ENCODE peak calls at places on chromosome 22, in eight cellular contexts. F is thoracic aorta, J is esophagus squamous epithelium, C is AG04450, S is psoas muscle, Q is HCT116, D is heart right ventricle, E is epithelial cell of esophagus. Y is an unnamed sample.

GRCh38 chr22:37427128-37427710 is at the start of gene ELFN2:
- DNase-seq in J (no peak), F (no peak), E (peak; percentile 26), D (no peak), S (no peak), Q (no peak), C (no peak), Y (no peak)

GRCh38 chr22:18056161-18056666 is 21.6 kb upstream of the PEX26 start:
- DNase-seq in Q (no peak), C (no peak), S (peak; percentile 28), D (no peak), J (no peak), F (no peak), E (peak; percentile 70), Y (peak; percentile 57)

GRCh38 chr22:46507451-46508390 is 29.7 kb downstream of the CELSR1 start:
- DNase-seq in E (no peak), D (no peak), C (no peak), Q (no peak), F (no peak), S (no peak), J (no peak), Y (no peak)

GRCh38 chr22:49575703-49576081 is 252.0 kb downstream of the BRD1 start:
- DNase-seq in J (no peak), S (no peak), C (no peak), D (no peak), Q (no peak), E (no peak), F (no peak), Y (no peak)

GRCh38 chr22:17496843-17497242 is 66.5 kb upstream of the SLC25A18 start:
- DNase-seq in Q (no peak), J (no peak), D (no peak), E (no peak), F (no peak), S (no peak), C (no peak), Y (no peak)

GRCh38 chr22:23745780-23746179 is 5.1 kb downstream of the ZNF70 start:
- DNase-seq in S (no peak), E (no peak), Q (no peak), D (no peak), F (no peak), J (no peak), C (no peak), Y (no peak)

GRCh38 chr22:37187891-37188761 is at the start of gene C1QTNF6:
- DNase-seq in Q (no peak), C (no peak), F (no peak), E (peak; percentile 72), D (no peak), S (peak; percentile 31), J (no peak), Y (no peak)

GRCh38 chr22:49599039-49599438 is 228.6 kb downstream of the BRD1 start:
- DNase-seq in E (no peak), J (no peak), D (no peak), C (no peak), S (no peak), Q (no peak), F (no peak), Y (no peak)

GRCh38 chr22:19847345-19847632 is 7.4 kb downstream of the GNB1L start:
- DNase-seq in Q (no peak), S (no peak), D (no peak), J (no peak), F (no peak), C (no peak), E (no peak), Y (no peak)

GRCh38 chr22:45311033-45311531 is 1.3 kb downstream of the FAM118A start:
- DNase-seq in C (no peak), J (no peak), E (no peak), D (no peak), S (no peak), Q (no peak), F (no peak), Y (no peak)

GRCh38 chr22:26646158-26646557 is 11.2 kb upstream of the MIAT start:
- DNase-seq in Q (no peak), D (no peak), J (no peak), E (no peak), F (no peak), S (no peak), C (no peak), Y (no peak)

GRCh38 chr22:41574847-41575381 is 14.1 kb downstream of the CSDC2 start:
- DNase-seq in D (peak; percentile 79), E (no peak), F (no peak), Q (no peak), C (no peak), S (peak; percentile 76), J (no peak), Y (no peak)

GRCh38 chr22:24901448-24901847 is 45.0 kb downstream of the LHFPL7 start:
- DNase-seq in S (no peak), Q (no peak), E (no peak), J (no peak), D (no peak), C (no peak), F (no peak), Y (no peak)

GRCh38 chr22:40417041-40417440 is 46.6 kb downstream of the SGSM3 start:
- DNase-seq in J (no peak), E (no peak), D (no peak), F (no peak), Q (no peak), S (no peak), C (no peak), Y (no peak)

GRCh38 chr22:40416267-40416570 is 45.8 kb downstream of the SGSM3 start:
- DNase-seq in C (no peak), F (no peak), E (no peak), D (no peak), Q (no peak), J (no peak), S (no peak), Y (no peak)

GRCh38 chr22:40418366-40419201 is 48.2 kb downstream of the SGSM3 start:
- DNase-seq in S (no peak), E (no peak), Q (no peak), D (peak; percentile 33), F (no peak), C (peak; percentile 39), J (no peak), Y (no peak)

GRCh38 chr22:40416636-40417035 is 46.2 kb downstream of the SGSM3 start:
- DNase-seq in D (no peak), F (no peak), Q (no peak), E (no peak), J (no peak), C (no peak), S (no peak), Y (no peak)

DNA sequence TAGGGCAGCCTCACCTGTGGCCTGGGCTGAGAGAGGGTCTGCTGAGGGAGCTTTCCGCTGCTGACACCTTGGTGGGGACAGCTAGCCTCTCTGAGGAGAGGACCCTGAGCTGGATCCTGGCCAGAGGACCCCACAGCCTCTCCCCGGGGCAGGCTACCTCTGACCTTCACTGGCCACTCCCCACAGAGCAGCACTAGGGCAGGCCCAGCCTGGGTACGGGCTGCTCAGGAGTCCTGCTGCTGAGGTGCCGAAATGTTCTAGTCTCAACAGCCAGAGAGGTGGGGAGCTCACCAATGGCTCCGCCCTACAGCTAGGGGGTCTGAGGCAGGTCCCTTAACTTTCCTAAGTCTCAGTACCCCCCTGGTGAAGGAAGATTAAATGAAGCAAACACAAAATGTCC is 47.5 kb downstream of the SGSM3 start:
- DNase-seq in S (no peak), Q (no peak), C (no peak), E (no peak), J (no peak), D (no peak), F (no peak), Y (no peak)
- H3K4me3 ChIP-seq in S (no peak overlapping the region), Q (no peak overlapping the region), C (no peak overlapping the region), E (no peak overlapping the region), J (no peak overlapping the region), D (no peak overlapping the region), F (no peak overlapping the region), Y (no peak overlapping the region)

GRCh38 chr22:39021552-39022250 is 774 bp downstream of the APOBEC3D start:
- DNase-seq in Q (no peak), F (no peak), D (no peak), C (no peak), J (no peak), E (no peak), S (no peak), Y (no peak)

GRCh38 chr22:39012525-39013516 is 1.2 kb upstream of the APOBEC3C start:
- DNase-seq in C (no peak), Q (no peak), E (no peak), F (no peak), J (no peak), S (no peak), D (no peak), Y (no peak)

GRCh38 chr22:39013923-39014722 is at the start of gene APOBEC3C:
- DNase-seq in D (peak; percentile 79), Q (peak; percentile 65), J (peak; percentile 66), C (peak; percentile 74), E (peak; percentile 90), S (peak; percentile 77), F (peak; percentile 34), Y (peak; percentile 63)

GRCh38 chr22:39016592-39016991 is 2.5 kb downstream of the APOBEC3C start:
- DNase-seq in J (no peak), C (no peak), F (no peak), E (no peak), S (no peak), Q (no peak), D (no peak), Y (no peak)

GRCh38 chr22:39017596-39018365 is 3.1 kb upstream of the APOBEC3D start:
- DNase-seq in Q (no peak), F (no peak), E (no peak), S (no peak), C (no peak), D (no peak), J (no peak), Y (no peak)
- TF ChIP-seq CTCF in Q (no peak), F (no peak), E (no peak), S (no peak), C (no peak), D (no peak), J (no peak), Y (no peak)

GRCh38 chr22:20956258-20957117 is 10.6 kb upstream of the AIFM3 start:
- DNase-seq in D (no peak), J (no peak), F (no peak), S (peak; percentile 22), C (no peak), Q (peak; percentile 73), E (peak; percentile 86), Y (no peak)
- H3K4me3 ChIP-seq in D (peak overlapping the region; percentile 65), J (peak overlapping the region; percentile 57), F (peak overlapping the region; percentile 83), S (peak overlapping the region; percentile 68), C (peak overlapping the region; percentile 70), Q (peak overlapping the region; percentile 81), E (peak overlapping the region; percentile 53), Y (peak overlapping the region; percentile 63)

DNA sequence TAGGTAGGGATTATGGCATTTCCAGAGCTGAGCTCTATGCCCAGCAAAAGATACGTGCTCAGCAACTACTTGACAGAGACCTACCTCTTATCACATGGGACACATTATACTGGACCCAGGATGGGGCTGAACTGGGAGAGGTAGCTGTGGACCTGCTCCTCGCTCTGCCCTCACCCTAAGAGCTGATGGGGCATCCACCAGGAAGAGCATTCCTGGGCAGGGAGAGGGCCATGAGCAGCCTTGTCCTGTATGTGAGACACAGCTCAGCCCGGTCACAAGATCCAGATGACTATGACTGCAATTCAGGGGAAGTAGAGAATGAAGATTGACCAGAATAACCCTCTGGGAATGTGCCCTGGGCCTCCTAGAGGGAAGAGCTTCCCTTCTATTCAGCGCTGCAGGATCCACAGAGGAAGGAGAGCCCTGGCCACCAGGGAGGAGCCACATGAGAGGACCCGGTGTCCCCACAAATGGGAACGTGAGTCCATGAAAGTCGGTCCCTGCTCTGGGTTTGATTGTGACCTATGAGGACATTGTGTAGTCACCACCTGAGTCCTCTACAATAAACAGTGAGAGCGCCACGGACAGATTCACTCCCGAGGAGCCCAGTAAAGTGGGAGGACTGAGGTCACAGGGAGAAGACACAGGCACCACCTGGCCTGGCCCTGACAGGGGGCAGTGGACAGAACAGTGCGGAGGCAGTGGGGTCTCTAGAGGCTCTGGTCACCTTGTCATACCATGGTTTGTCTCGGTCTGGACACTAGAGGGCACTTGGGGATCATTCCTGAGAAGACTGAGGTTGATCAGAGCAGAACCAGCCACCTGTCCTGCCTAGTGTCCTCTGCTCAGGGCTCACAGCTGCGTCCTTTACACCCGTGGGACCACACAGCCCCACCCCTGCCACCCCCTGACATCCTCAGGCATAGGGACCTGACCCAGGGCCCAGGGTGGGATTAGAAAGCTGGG is 99.5 kb downstream of the ZNF280B start:
- DNase-seq in S (no peak), F (no peak), E (peak; percentile 27), Q (peak; percentile 33), J (no peak), D (no peak), C (no peak), Y (no peak)
- TF ChIP-seq CTCF in S (no peak), F (no peak), E (peak; percentile 52), Q (peak; percentile 68), J (no peak), D (peak; percentile 42), C (peak; percentile 43), Y (peak; percentile 11)